ENCODE peak calls at places on chromosomes 11 and 22, in nine cellular contexts. E is left colon, O is EL, G is activated T-helper 1 cell treated with Interleukin-2 at 50 U/mL for 16 hours, D is lower leg skin, A is hypothalamus, U is activated gamma-delta T cell, Q is HuH-7, N is cardiac fibroblast. F is an unnamed sample.

GRCh38 chr11:131671764-131672163 is 301.3 kb downstream of the NTM start:
- DNase-seq in A (peak), D (no peak), Q (no peak), U (no peak), O (no peak), E (no peak), N (no peak), G (no peak), F (no peak)

GRCh38 chr11:104663190-104664140 is 234.8 kb downstream of the CASP12 start:
- DNase-seq in D (no peak), O (peak), U (no peak), G (no peak), E (no peak), A (no peak), N (peak), Q (peak), F (no peak)

GRCh38 chr11:58923300-58923788 is 15.9 kb upstream of the GLYATL1 start:
- DNase-seq in E (no peak), G (no peak), U (no peak), Q (no peak), O (peak), D (peak), A (no peak), N (peak), F (no peak)

GRCh38 chr22:40818747-40819662 is at the start of gene SLC25A17:
- DNase-seq in A (peak), G (peak), E (peak), D (peak), O (peak), Q (peak), U (peak), N (peak), F (peak)

GRCh38 chr22:48531108-48531507 is 1296.6 kb downstream of the BRD1 start:
- DNase-seq in Q (no peak), N (no peak), D (no peak), U (no peak), E (no peak), G (no peak), O (no peak), A (no peak), F (no peak)

GRCh38 chr11:107898270-107898669 is 30.0 kb upstream of the RAB39A start:
- DNase-seq in G (no peak), O (peak), N (peak), U (no peak), D (no peak), E (no peak), A (no peak), Q (peak), F (peak)

GRCh38 chr11:60761436-60762190 is 4.9 kb downstream of the MS4A15 start:
- DNase-seq in A (no peak), O (no peak), N (no peak), Q (no peak), G (no peak), D (no peak), E (no peak), U (no peak), F (no peak)

GRCh38 chr11:7098235-7098832 is 9.5 kb downstream of the RBMXL2 start:
- DNase-seq in Q (peak), E (no peak), A (no peak), U (no peak), G (no peak), D (no peak), N (peak), O (peak), F (no peak)

GRCh38 chr11:102177974-102178631 is 67.9 kb downstream of the YAP1 start:
- DNase-seq in G (no peak), O (peak), Q (peak), U (no peak), D (peak), E (no peak), A (no peak), N (peak), F (no peak)

GRCh38 chr11:116731821-116732739 is 40.7 kb downstream of the BUD13 start:
- DNase-seq in D (no peak), A (peak), U (no peak), E (no peak), Q (no peak), N (no peak), O (no peak), G (no peak), F (no peak)

GRCh38 chr22:42324991-42325710 is 54.7 kb upstream of the TCF20 start:
- DNase-seq in A (no peak), G (no peak), N (no peak), E (peak), Q (no peak), U (no peak), O (no peak), D (no peak), F (no peak)

GRCh38 chr11:120482149-120482548 is 29.4 kb upstream of the GRIK4 start:
- DNase-seq in U (no peak), N (no peak), D (no peak), O (peak), G (no peak), E (no peak), Q (no peak), A (no peak), F (no peak)

GRCh38 chr11:5930614-5931013 is 11.4 kb upstream of the OR56A3 start:
- DNase-seq in O (no peak), U (no peak), G (no peak), E (no peak), Q (no peak), D (no peak), A (no peak), N (no peak), F (no peak)

GRCh38 chr11:10504490-10504889 is 36.5 kb downstream of the RNF141 start:
- DNase-seq in N (no peak), E (no peak), U (no peak), D (no peak), Q (no peak), O (no peak), A (no peak), G (no peak), F (no peak)

GRCh38 chr11:35165416-35166368 is 26.7 kb downstream of the CD44 start:
- DNase-seq in U (no peak), D (peak), E (peak), G (peak), A (no peak), N (peak), O (peak), Q (no peak), F (no peak)

GRCh38 chr11:11743216-11743615 is 98.6 kb upstream of the USP47 start:
- DNase-seq in A (no peak), O (no peak), G (no peak), U (no peak), E (no peak), Q (no peak), N (no peak), D (no peak), F (no peak)

GRCh38 chr11:65212226-65212801 is 30.6 kb downstream of the CAPN1 start:
- DNase-seq in U (no peak), Q (no peak), A (no peak), G (no peak), N (peak), E (no peak), D (no peak), O (no peak), F (no peak)

GRCh38 chr11:107998761-107999160 is 9.9 kb upstream of the CUL5 start:
- DNase-seq in O (no peak), Q (no peak), N (peak), G (no peak), D (no peak), A (no peak), U (no peak), E (no peak), F (no peak)

F was measured in Caco-2.